ENCODE peak calls at places on chromosomes 16 and 17, in ten cellular contexts. E is RPMI8226, Y is C1 segment of cervical spinal cord, O is NCI-H1092, F is dorsolateral prefrontal cortex, L is fibroblast of gingiva, V is SW480, T is body of pancreas, A is fibroblast of lung, M is HTR-8/SVneo. U is an unnamed sample.

GRCh38 chr17:75625813-75626486 is 7.3 kb upstream of the SMIM5 start:
- DNase-seq in E (peak; percentile 46), Y (no peak), O (peak; percentile 11), F (peak; percentile 31), L (no peak), V (peak; percentile 25), T (peak; percentile 40), A (no peak), M (peak; percentile 52), U (no peak)

GRCh38 chr16:86314402-86315025 is 195.8 kb upstream of the FOXF1 start:
- DNase-seq in E (no peak), Y (no peak), O (no peak), F (no peak), L (no peak), V (no peak), T (no peak), A (no peak), M (no peak), U (no peak)

GRCh38 chr16:30065943-30066881 is 652 bp downstream of the ALDOA start:
- DNase-seq in E (peak; percentile 44), Y (no peak), O (no peak), F (no peak), L (peak; percentile 65), V (no peak), T (no peak), A (peak; percentile 70), M (no peak), U (peak; percentile 52)

GRCh38 chr16:81542609-81543570 is 98.3 kb downstream of the CMIP start:
- DNase-seq in E (no peak), Y (no peak), O (no peak), F (no peak), L (no peak), V (no peak), T (no peak), A (no peak), M (no peak), U (no peak)

GRCh38 chr16:28823291-28823718 is 506 bp downstream of the ATXN2L start:
- DNase-seq in E (peak; percentile 41), Y (no peak), O (no peak), F (no peak), L (no peak), V (no peak), T (peak; percentile 15), A (no peak), M (no peak), U (no peak)

GRCh38 chr17:39132192-39132600 is 19.2 kb downstream of the PLXDC1 start:
- DNase-seq in E (no peak), Y (no peak), O (no peak), F (no peak), L (peak; percentile 88), V (no peak), T (no peak), A (peak; percentile 72), M (no peak), U (no peak)

GRCh38 chr17:56786989-56787482 is 46.7 kb downstream of the C17orf67 start:
- DNase-seq in E (peak; percentile 79), Y (no peak), O (no peak), F (no peak), L (peak; percentile 92), V (peak; percentile 98), T (no peak), A (peak; percentile 96), M (peak; percentile 88), U (no peak)

GRCh38 chr17:60971515-60972369 is 294.1 kb downstream of the BCAS3 start:
- DNase-seq in E (peak; percentile 47), Y (no peak), O (no peak), F (no peak), L (peak; percentile 48), V (peak; percentile 67), T (peak; percentile 48), A (peak; percentile 51), M (peak; percentile 66), U (peak; percentile 20)

GRCh38 chr16:53991181-53992056 is 287.5 kb downstream of the FTO start:
- DNase-seq in E (no peak), Y (no peak), O (peak; percentile 70), F (no peak), L (peak; percentile 62), V (peak; percentile 2), T (peak; percentile 45), A (peak; percentile 84), M (no peak), U (no peak)

GRCh38 chr16:71576971-71577370 is at the start of gene TAT:
- DNase-seq in E (no peak), Y (no peak), O (no peak), F (no peak), L (no peak), V (no peak), T (no peak), A (no peak), M (no peak), U (no peak)

GRCh38 chr17:52383493-52384100 is 225.1 kb upstream of the CA10 start:
- DNase-seq in E (peak; percentile 65), Y (no peak), O (peak; percentile 67), F (peak; percentile 40), L (no peak), V (peak; percentile 55), T (peak; percentile 74), A (peak; percentile 2), M (peak; percentile 17), U (peak; percentile 77)

GRCh38 chr17:57553991-57554825 is 190.9 kb downstream of the CCDC182 start:
- DNase-seq in E (no peak), Y (no peak), O (no peak), F (no peak), L (no peak), V (no peak), T (no peak), A (peak; percentile 54), M (no peak), U (no peak)

GRCh38 chr17:51165680-51166197 is 472 bp upstream of the NME2 start:
- DNase-seq in E (no peak), Y (no peak), O (no peak), F (peak; percentile 23), L (no peak), V (peak; percentile 32), T (no peak), A (peak; percentile 47), M (no peak), U (no peak)